ENCODE peak calls at places on chromosomes 2 and 18, in ten cellular contexts. One of them, this sample, is unnamed. For H3K4me1, the result is how much of the 10 kb centered on the place peaks cover.

GRCh38 chr2:32272279-32272678 is 5.4 kb upstream of the YIPF4 start:
- DNase-seq in colonic mucosa: no peak
- DNase-seq in spleen: no peak
- DNase-seq in IMR-90: no peak
- DNase-seq in tibial artery: no peak
- DNase-seq in GM23248: no peak
- DNase-seq in CD8-positive, alpha-beta memory T cell: no peak
- DNase-seq in body of pancreas: no peak
- DNase-seq in OCI-LY7: no peak
- DNase-seq in iPS DF 6.9: no peak
- DNase-seq in this sample: no peak

GRCh38 chr2:74181739-74182138 is 3.1 kb upstream of the MOB1A start:
- DNase-seq in tibial artery: peak
- DNase-seq in OCI-LY7: peak
- DNase-seq in iPS DF 6.9: no peak
- DNase-seq in IMR-90: no peak
- DNase-seq in spleen: peak
- DNase-seq in GM23248: peak
- DNase-seq in colonic mucosa: no peak
- DNase-seq in CD8-positive, alpha-beta memory T cell: no peak
- DNase-seq in body of pancreas: peak
- DNase-seq in this sample: peak

GRCh38 chr2:69449906-69450305 is 12.7 kb upstream of the NFU1 start:
- DNase-seq in OCI-LY7: no peak
- DNase-seq in tibial artery: no peak
- DNase-seq in IMR-90: peak
- DNase-seq in CD8-positive, alpha-beta memory T cell: no peak
- DNase-seq in colonic mucosa: no peak
- DNase-seq in GM23248: no peak
- DNase-seq in spleen: no peak
- DNase-seq in body of pancreas: no peak
- DNase-seq in iPS DF 6.9: no peak
- DNase-seq in this sample: no peak

GRCh38 chr2:3108105-3108504 is 269.5 kb downstream of the EIPR1 start:
- DNase-seq in IMR-90: no peak
- DNase-seq in OCI-LY7: no peak
- DNase-seq in GM23248: no peak
- DNase-seq in CD8-positive, alpha-beta memory T cell: no peak
- DNase-seq in colonic mucosa: peak
- DNase-seq in body of pancreas: no peak
- DNase-seq in tibial artery: no peak
- DNase-seq in spleen: peak
- DNase-seq in iPS DF 6.9: no peak
- DNase-seq in this sample: no peak

GRCh38 chr18:56709463-56709862 is 58.3 kb downstream of the WDR7 start:
- DNase-seq in body of pancreas: no peak
- DNase-seq in spleen: no peak
- DNase-seq in GM23248: peak
- DNase-seq in colonic mucosa: no peak
- DNase-seq in tibial artery: no peak
- DNase-seq in CD8-positive, alpha-beta memory T cell: peak
- DNase-seq in iPS DF 6.9: no peak
- DNase-seq in OCI-LY7: peak
- DNase-seq in IMR-90: peak
- DNase-seq in this sample: no peak

GRCh38 chr18:52544086-52544485 is 204.1 kb downstream of the DCC start:
- DNase-seq in body of pancreas: no peak
- DNase-seq in colonic mucosa: no peak
- DNase-seq in IMR-90: no peak
- DNase-seq in GM23248: no peak
- DNase-seq in iPS DF 6.9: no peak
- DNase-seq in CD8-positive, alpha-beta memory T cell: no peak
- DNase-seq in spleen: no peak
- DNase-seq in tibial artery: no peak
- DNase-seq in OCI-LY7: no peak
- DNase-seq in this sample: no peak

GRCh38 chr2:193580176-193580950 is 1385.6 kb upstream of the TMEFF2 start:
- DNase-seq in OCI-LY7: no peak
- DNase-seq in IMR-90: no peak
- DNase-seq in body of pancreas: no peak
- DNase-seq in tibial artery: no peak
- DNase-seq in CD8-positive, alpha-beta memory T cell: no peak
- DNase-seq in GM23248: no peak
- DNase-seq in iPS DF 6.9: no peak
- DNase-seq in spleen: peak
- DNase-seq in colonic mucosa: no peak
- DNase-seq in this sample: no peak

GRCh38 chr2:219736196-219736595 is 108.8 kb downstream of the SLC4A3 start:
- DNase-seq in spleen: no peak
- DNase-seq in body of pancreas: peak
- DNase-seq in tibial artery: no peak
- DNase-seq in GM23248: peak
- DNase-seq in CD8-positive, alpha-beta memory T cell: no peak
- DNase-seq in iPS DF 6.9: peak
- DNase-seq in colonic mucosa: peak
- DNase-seq in OCI-LY7: peak
- DNase-seq in IMR-90: peak
- DNase-seq in this sample: no peak

GRCh38 chr2:144325086-144325485 is 194.8 kb downstream of the ZEB2 start:
- DNase-seq in colonic mucosa: no peak
- DNase-seq in tibial artery: no peak
- DNase-seq in spleen: no peak
- DNase-seq in OCI-LY7: peak
- DNase-seq in body of pancreas: no peak
- DNase-seq in CD8-positive, alpha-beta memory T cell: peak
- DNase-seq in IMR-90: no peak
- DNase-seq in iPS DF 6.9: no peak
- DNase-seq in GM23248: no peak
- DNase-seq in this sample: no peak

GRCh38 chr2:28726177-28726576 is 25.5 kb upstream of the PPP1CB start:
- DNase-seq in iPS DF 6.9: no peak
- DNase-seq in OCI-LY7: no peak
- DNase-seq in tibial artery: no peak
- DNase-seq in body of pancreas: no peak
- DNase-seq in IMR-90: no peak
- DNase-seq in colonic mucosa: no peak
- DNase-seq in GM23248: no peak
- DNase-seq in CD8-positive, alpha-beta memory T cell: no peak
- DNase-seq in spleen: no peak
- DNase-seq in this sample: no peak

GRCh38 chr2:226799211-226799975 is at the start of gene IRS1:
- DNase-seq in CD8-positive, alpha-beta memory T cell: peak
- DNase-seq in IMR-90: peak
- DNase-seq in iPS DF 6.9: no peak
- DNase-seq in body of pancreas: peak
- DNase-seq in spleen: peak
- DNase-seq in GM23248: peak
- DNase-seq in tibial artery: peak
- DNase-seq in colonic mucosa: peak
- DNase-seq in OCI-LY7: peak
- DNase-seq in this sample: peak

GRCh38 chr2:226797289-226797988 is 2.2 kb downstream of the IRS1 start:
- DNase-seq in OCI-LY7: no peak
- DNase-seq in body of pancreas: no peak
- DNase-seq in GM23248: peak
- DNase-seq in IMR-90: peak
- DNase-seq in tibial artery: no peak
- DNase-seq in colonic mucosa: peak
- DNase-seq in iPS DF 6.9: no peak
- DNase-seq in spleen: peak
- DNase-seq in CD8-positive, alpha-beta memory T cell: peak
- DNase-seq in this sample: peak

GRCh38 chr2:226796840-226797288 is 2.8 kb downstream of the IRS1 start:
- DNase-seq in spleen: no peak
- DNase-seq in OCI-LY7: peak
- DNase-seq in iPS DF 6.9: no peak
- DNase-seq in GM23248: peak
- DNase-seq in colonic mucosa: peak
- DNase-seq in CD8-positive, alpha-beta memory T cell: no peak
- DNase-seq in body of pancreas: no peak
- DNase-seq in IMR-90: peak
- DNase-seq in tibial artery: no peak
- DNase-seq in this sample: peak

GRCh38 chr2:226798422-226799210 is 1.0 kb downstream of the IRS1 start:
- DNase-seq in CD8-positive, alpha-beta memory T cell: peak
- DNase-seq in OCI-LY7: peak
- DNase-seq in IMR-90: peak
- DNase-seq in GM23248: peak
- DNase-seq in colonic mucosa: peak
- DNase-seq in body of pancreas: peak
- DNase-seq in tibial artery: peak
- DNase-seq in spleen: peak
- DNase-seq in iPS DF 6.9: no peak
- DNase-seq in this sample: peak

GRCh38 chr2:226797989-226798421 is 1.6 kb downstream of the IRS1 start:
- DNase-seq in GM23248: peak
- DNase-seq in spleen: peak
- DNase-seq in colonic mucosa: peak
- DNase-seq in CD8-positive, alpha-beta memory T cell: no peak
- DNase-seq in OCI-LY7: no peak
- DNase-seq in IMR-90: peak
- DNase-seq in tibial artery: no peak
- DNase-seq in iPS DF 6.9: no peak
- DNase-seq in body of pancreas: no peak
- DNase-seq in this sample: peak
- H3K4me1 ChIP-seq in GM23248: under half
- H3K4me1 ChIP-seq in spleen: under half
- H3K4me1 ChIP-seq in colonic mucosa: under half
- H3K4me1 ChIP-seq in CD8-positive, alpha-beta memory T cell: under half
- H3K4me1 ChIP-seq in OCI-LY7: half or more
- H3K4me1 ChIP-seq in IMR-90: under half
- H3K4me1 ChIP-seq in tibial artery: half or more
- H3K4me1 ChIP-seq in iPS DF 6.9: under half
- H3K4me1 ChIP-seq in body of pancreas: half or more
- H3K4me1 ChIP-seq in this sample: half or more

DNA sequence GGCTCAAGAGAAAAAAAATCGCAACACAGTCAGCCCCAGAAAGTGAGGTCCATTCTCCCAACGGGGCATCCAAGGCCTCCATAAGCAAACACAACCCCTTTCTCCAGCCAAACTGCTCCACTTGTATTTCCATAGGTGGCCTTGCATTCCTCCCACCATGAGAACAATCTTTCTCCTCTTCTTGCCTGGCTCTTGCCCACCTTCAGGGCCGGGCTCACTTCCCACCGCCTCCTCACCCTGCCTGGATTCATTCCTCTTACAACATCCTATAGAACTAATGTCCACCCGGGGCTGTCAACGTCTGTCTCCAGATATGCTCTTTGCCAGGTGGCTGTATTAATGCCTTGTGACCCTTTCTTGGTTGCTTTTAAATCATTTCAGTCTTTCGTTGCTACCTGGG is 124.5 kb downstream of the SMAD7 start:
- DNase-seq in spleen: peak
- DNase-seq in tibial artery: peak
- DNase-seq in iPS DF 6.9: no peak
- DNase-seq in body of pancreas: no peak
- DNase-seq in colonic mucosa: peak
- DNase-seq in OCI-LY7: no peak
- DNase-seq in IMR-90: no peak
- DNase-seq in CD8-positive, alpha-beta memory T cell: peak
- DNase-seq in GM23248: no peak
- DNase-seq in this sample: peak
- H3K27ac ChIP-seq in spleen: no peak
- H3K27ac ChIP-seq in tibial artery: peak
- H3K27ac ChIP-seq in iPS DF 6.9: no peak
- H3K27ac ChIP-seq in body of pancreas: no peak
- H3K27ac ChIP-seq in colonic mucosa: no peak
- H3K27ac ChIP-seq in OCI-LY7: no peak
- H3K27ac ChIP-seq in IMR-90: no peak
- H3K27ac ChIP-seq in CD8-positive, alpha-beta memory T cell: no peak
- H3K27ac ChIP-seq in GM23248: peak
- H3K27ac ChIP-seq in this sample: no peak

GRCh38 chr2:127086800-127087737 is 19.9 kb downstream of the BIN1 start:
- DNase-seq in CD8-positive, alpha-beta memory T cell: no peak
- DNase-seq in tibial artery: peak
- DNase-seq in body of pancreas: peak
- DNase-seq in GM23248: peak
- DNase-seq in OCI-LY7: peak
- DNase-seq in colonic mucosa: no peak
- DNase-seq in spleen: peak
- DNase-seq in IMR-90: peak
- DNase-seq in iPS DF 6.9: no peak
- DNase-seq in this sample: no peak
- H3K4me3 ChIP-seq in CD8-positive, alpha-beta memory T cell: no peak
- H3K4me3 ChIP-seq in tibial artery: peak
- H3K4me3 ChIP-seq in body of pancreas: no peak
- H3K4me3 ChIP-seq in GM23248: no peak
- H3K4me3 ChIP-seq in OCI-LY7: no peak
- H3K4me3 ChIP-seq in colonic mucosa: no peak
- H3K4me3 ChIP-seq in spleen: peak
- H3K4me3 ChIP-seq in IMR-90: peak
- H3K4me3 ChIP-seq in iPS DF 6.9: no peak
- H3K4me3 ChIP-seq in this sample: peak

GRCh38 chr2:20212871-20213503 is 11.9 kb downstream of the SDC1 start:
- DNase-seq in spleen: no peak
- DNase-seq in OCI-LY7: no peak
- DNase-seq in IMR-90: no peak
- DNase-seq in colonic mucosa: no peak
- DNase-seq in body of pancreas: peak
- DNase-seq in CD8-positive, alpha-beta memory T cell: no peak
- DNase-seq in GM23248: no peak
- DNase-seq in tibial artery: no peak
- DNase-seq in iPS DF 6.9: no peak
- DNase-seq in this sample: peak
- H3K4me1 ChIP-seq in spleen: under half
- H3K4me1 ChIP-seq in OCI-LY7: under half
- H3K4me1 ChIP-seq in IMR-90: under half
- H3K4me1 ChIP-seq in colonic mucosa: under half
- H3K4me1 ChIP-seq in body of pancreas: under half
- H3K4me1 ChIP-seq in CD8-positive, alpha-beta memory T cell: under half
- H3K4me1 ChIP-seq in GM23248: under half
- H3K4me1 ChIP-seq in tibial artery: under half
- H3K4me1 ChIP-seq in iPS DF 6.9: under half
- H3K4me1 ChIP-seq in this sample: under half

DNA sequence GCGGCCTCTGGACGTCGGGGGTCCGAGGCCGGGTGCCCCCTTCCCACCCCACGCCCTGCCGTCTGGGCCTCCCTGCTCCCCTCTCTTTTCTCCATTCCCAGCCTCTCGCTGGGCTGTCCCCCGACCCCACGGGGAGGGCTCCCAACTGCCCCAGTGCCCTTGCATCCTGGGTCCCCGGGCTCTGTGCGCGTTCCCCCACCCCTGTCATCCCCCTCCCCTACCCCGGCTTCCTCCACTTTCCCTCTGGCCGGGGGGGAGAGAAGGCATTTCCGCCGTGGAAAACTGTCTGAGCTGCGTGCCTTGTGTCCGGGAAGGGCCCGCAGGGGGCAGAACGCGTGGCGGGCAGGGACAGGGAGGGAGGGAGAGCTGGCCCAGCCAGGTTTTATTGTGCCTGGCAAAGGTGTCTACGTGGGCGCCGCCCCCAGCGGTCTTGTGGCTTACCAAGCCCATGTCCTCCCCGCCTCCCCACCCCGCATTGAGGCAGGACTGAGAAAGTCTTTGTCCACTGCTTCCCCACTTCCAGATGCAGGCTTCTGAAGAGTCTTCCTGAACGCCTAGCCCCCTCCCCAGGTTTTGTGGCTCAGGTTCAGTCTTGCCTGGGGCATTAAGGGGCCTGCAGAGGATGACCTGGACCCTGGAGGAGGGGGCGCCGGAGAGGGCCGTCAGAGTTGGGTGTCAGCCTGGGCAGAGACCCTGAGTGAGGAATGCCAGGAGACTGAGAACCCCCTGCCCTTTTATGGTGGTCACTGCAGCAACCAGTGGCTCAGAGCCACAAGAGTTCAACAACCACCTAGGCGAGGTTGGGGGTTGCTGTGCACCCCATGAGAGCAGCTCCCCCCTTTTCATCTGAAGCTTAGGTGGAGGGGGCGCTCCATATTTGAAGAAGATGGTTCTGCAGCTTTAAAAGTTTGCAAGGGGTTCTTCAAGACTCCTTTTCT is 1.3 kb downstream of the ITM2C start:
- DNase-seq in body of pancreas: peak
- DNase-seq in IMR-90: no peak
- DNase-seq in OCI-LY7: no peak
- DNase-seq in tibial artery: no peak
- DNase-seq in colonic mucosa: peak
- DNase-seq in CD8-positive, alpha-beta memory T cell: peak
- DNase-seq in iPS DF 6.9: no peak
- DNase-seq in spleen: peak
- DNase-seq in GM23248: peak
- DNase-seq in this sample: no peak
- H3K27ac ChIP-seq in body of pancreas: peak
- H3K27ac ChIP-seq in IMR-90: no peak
- H3K27ac ChIP-seq in OCI-LY7: no peak
- H3K27ac ChIP-seq in tibial artery: peak
- H3K27ac ChIP-seq in colonic mucosa: peak
- H3K27ac ChIP-seq in CD8-positive, alpha-beta memory T cell: no peak
- H3K27ac ChIP-seq in iPS DF 6.9: no peak
- H3K27ac ChIP-seq in spleen: peak
- H3K27ac ChIP-seq in GM23248: no peak
- H3K27ac ChIP-seq in this sample: no peak

This sample was measured in lower lobe of right lung.